ENCODE peak calls at places on chromosomes 3 and 15, in six cellular contexts. One of them, this sample, is unnamed.

GRCh38 chr3:38843898-38844297 is 27.9 kb upstream of the SCN10A start:
- DNase-seq in IMR-90: peak; percentile 70
- DNase-seq in A549: peak; percentile 46
- DNase-seq in GM12878: no peak
- DNase-seq in HepG2: peak; percentile 34
- DNase-seq in K562: peak; percentile 57
- DNase-seq in this sample: peak; percentile 27

GRCh38 chr3:29281265-29282228 is 676 bp downstream of the RBMS3 start:
- DNase-seq in IMR-90: peak; percentile 59
- DNase-seq in HepG2: no peak
- DNase-seq in K562: no peak
- DNase-seq in A549: peak; percentile 31
- DNase-seq in GM12878: peak; percentile 63
- DNase-seq in this sample: no peak

GRCh38 chr3:148646126-148646660 is 51.5 kb upstream of the AGTR1 start:
- DNase-seq in A549: no peak
- DNase-seq in K562: no peak
- DNase-seq in HepG2: no peak
- DNase-seq in IMR-90: peak; percentile 25
- DNase-seq in GM12878: no peak
- DNase-seq in this sample: no peak

GRCh38 chr3:81154611-81155143 is 606.8 kb downstream of the GBE1 start:
- DNase-seq in GM12878: no peak
- DNase-seq in A549: no peak
- DNase-seq in IMR-90: no peak
- DNase-seq in K562: no peak
- DNase-seq in HepG2: no peak
- DNase-seq in this sample: no peak

GRCh38 chr15:89723031-89723430 is 28.0 kb downstream of the MESP1 start:
- DNase-seq in GM12878: no peak
- DNase-seq in IMR-90: no peak
- DNase-seq in A549: no peak
- DNase-seq in HepG2: no peak
- DNase-seq in K562: no peak
- DNase-seq in this sample: no peak

GRCh38 chr3:155418426-155418825 is 124.9 kb upstream of the STRIT1 start:
- DNase-seq in A549: no peak
- DNase-seq in IMR-90: no peak
- DNase-seq in K562: no peak
- DNase-seq in HepG2: no peak
- DNase-seq in GM12878: no peak
- DNase-seq in this sample: no peak

GRCh38 chr15:34620122-34620521 is 36.7 kb upstream of the GOLGA8B start:
- DNase-seq in HepG2: no peak
- DNase-seq in A549: no peak
- DNase-seq in K562: no peak
- DNase-seq in GM12878: no peak
- DNase-seq in IMR-90: no peak
- DNase-seq in this sample: no peak

GRCh38 chr15:98718426-98719168 is 70.3 kb downstream of the IGF1R start:
- DNase-seq in K562: no peak
- DNase-seq in IMR-90: no peak
- DNase-seq in A549: no peak
- DNase-seq in GM12878: no peak
- DNase-seq in HepG2: no peak
- DNase-seq in this sample: no peak

GRCh38 chr15:96232335-96232734 is 98.2 kb upstream of the NR2F2 start:
- DNase-seq in HepG2: no peak
- DNase-seq in A549: no peak
- DNase-seq in IMR-90: no peak
- DNase-seq in GM12878: no peak
- DNase-seq in K562: no peak
- DNase-seq in this sample: no peak

GRCh38 chr3:150703756-150704344 is at the start of gene ERICH6:
- DNase-seq in K562: peak; percentile 86
- DNase-seq in HepG2: peak; percentile 81
- DNase-seq in A549: peak; percentile 92
- DNase-seq in GM12878: peak; percentile 55
- DNase-seq in IMR-90: peak; percentile 85
- DNase-seq in this sample: peak; percentile 92

GRCh38 chr3:19428729-19429128 is 280.4 kb downstream of the KCNH8 start:
- DNase-seq in IMR-90: no peak
- DNase-seq in GM12878: no peak
- DNase-seq in A549: no peak
- DNase-seq in HepG2: no peak
- DNase-seq in K562: no peak
- DNase-seq in this sample: no peak

GRCh38 chr3:149736180-149737100 is 15.8 kb downstream of the COMMD2 start:
- DNase-seq in IMR-90: peak; percentile 42
- DNase-seq in GM12878: no peak
- DNase-seq in A549: peak; percentile 25
- DNase-seq in HepG2: peak; percentile 67
- DNase-seq in K562: no peak
- DNase-seq in this sample: no peak

GRCh38 chr15:35168464-35168863 is 83.4 kb upstream of the NANOGP8 start:
- DNase-seq in GM12878: no peak
- DNase-seq in K562: peak; percentile 49
- DNase-seq in A549: no peak
- DNase-seq in HepG2: no peak
- DNase-seq in IMR-90: peak; percentile 90
- DNase-seq in this sample: no peak

GRCh38 chr3:114504941-114505632 is 211.3 kb downstream of the TIGIT start:
- DNase-seq in HepG2: no peak
- DNase-seq in K562: no peak
- DNase-seq in IMR-90: peak; percentile 20
- DNase-seq in GM12878: no peak
- DNase-seq in A549: no peak
- DNase-seq in this sample: no peak

GRCh38 chr15:71761649-71762048 is 48.7 kb upstream of the NR2E3 start:
- DNase-seq in IMR-90: peak; percentile 92
- DNase-seq in HepG2: peak; percentile 60
- DNase-seq in K562: no peak
- DNase-seq in A549: peak; percentile 83
- DNase-seq in GM12878: no peak
- DNase-seq in this sample: no peak

GRCh38 chr15:91200101-91200754 is 100.2 kb downstream of the SV2B start:
- DNase-seq in A549: no peak
- DNase-seq in HepG2: no peak
- DNase-seq in K562: no peak
- DNase-seq in IMR-90: no peak
- DNase-seq in GM12878: no peak
- DNase-seq in this sample: no peak

GRCh38 chr3:97949110-97949485 is 23.1 kb downstream of the RIOX2 start:
- DNase-seq in IMR-90: no peak
- DNase-seq in A549: no peak
- DNase-seq in GM12878: no peak
- DNase-seq in HepG2: no peak
- DNase-seq in K562: no peak
- DNase-seq in this sample: no peak

GRCh38 chr3:168102735-168103410 is 7.1 kb upstream of the GOLIM4 start:
- DNase-seq in K562: no peak
- DNase-seq in A549: no peak
- DNase-seq in GM12878: no peak
- DNase-seq in IMR-90: no peak
- DNase-seq in HepG2: no peak
- DNase-seq in this sample: no peak

GRCh38 chr3:101117473-101117872 is 124.3 kb upstream of the ABI3BP start:
- DNase-seq in HepG2: no peak
- DNase-seq in IMR-90: no peak
- DNase-seq in A549: no peak
- DNase-seq in K562: no peak
- DNase-seq in GM12878: no peak
- DNase-seq in this sample: no peak

GRCh38 chr3:33993631-33994030 is 195.2 kb downstream of the PDCD6IP start:
- DNase-seq in HepG2: no peak
- DNase-seq in K562: no peak
- DNase-seq in GM12878: no peak
- DNase-seq in A549: no peak
- DNase-seq in IMR-90: peak; percentile 47
- DNase-seq in this sample: no peak

GRCh38 chr15:31267161-31268107 is 59.2 kb upstream of the KLF13 start:
- DNase-seq in IMR-90: no peak
- DNase-seq in HepG2: no peak
- DNase-seq in K562: no peak
- DNase-seq in GM12878: no peak
- DNase-seq in A549: no peak
- DNase-seq in this sample: no peak

GRCh38 chr3:134313839-134314587 is 60.2 kb downstream of the AMOTL2 start:
- DNase-seq in GM12878: no peak
- DNase-seq in A549: no peak
- DNase-seq in K562: no peak
- DNase-seq in HepG2: peak; percentile 27
- DNase-seq in IMR-90: no peak
- DNase-seq in this sample: no peak

GRCh38 chr3:195582947-195583346 is 793 bp downstream of the APOD start:
- DNase-seq in A549: peak; percentile 25
- DNase-seq in HepG2: peak; percentile 24
- DNase-seq in IMR-90: no peak
- DNase-seq in K562: peak; percentile 50
- DNase-seq in GM12878: no peak
- DNase-seq in this sample: no peak
- TF ChIP-seq BHLHE40 in A549: no peak
- TF ChIP-seq BHLHE40 in HepG2: no peak
- TF ChIP-seq BHLHE40 in IMR-90: no peak
- TF ChIP-seq BHLHE40 in K562: no peak
- TF ChIP-seq BHLHE40 in GM12878: no peak
- TF ChIP-seq BHLHE40 in this sample: no peak

GRCh38 chr3:42906085-42906904 is at the start of gene ZNF662:
- DNase-seq in K562: no peak
- DNase-seq in HepG2: no peak
- DNase-seq in IMR-90: no peak
- DNase-seq in A549: no peak
- DNase-seq in GM12878: no peak
- DNase-seq in this sample: no peak
- TF ChIP-seq BHLHE40 in K562: no peak
- TF ChIP-seq BHLHE40 in HepG2: no peak
- TF ChIP-seq BHLHE40 in IMR-90: no peak
- TF ChIP-seq BHLHE40 in A549: no peak
- TF ChIP-seq BHLHE40 in GM12878: no peak
- TF ChIP-seq BHLHE40 in this sample: no peak

DNA sequence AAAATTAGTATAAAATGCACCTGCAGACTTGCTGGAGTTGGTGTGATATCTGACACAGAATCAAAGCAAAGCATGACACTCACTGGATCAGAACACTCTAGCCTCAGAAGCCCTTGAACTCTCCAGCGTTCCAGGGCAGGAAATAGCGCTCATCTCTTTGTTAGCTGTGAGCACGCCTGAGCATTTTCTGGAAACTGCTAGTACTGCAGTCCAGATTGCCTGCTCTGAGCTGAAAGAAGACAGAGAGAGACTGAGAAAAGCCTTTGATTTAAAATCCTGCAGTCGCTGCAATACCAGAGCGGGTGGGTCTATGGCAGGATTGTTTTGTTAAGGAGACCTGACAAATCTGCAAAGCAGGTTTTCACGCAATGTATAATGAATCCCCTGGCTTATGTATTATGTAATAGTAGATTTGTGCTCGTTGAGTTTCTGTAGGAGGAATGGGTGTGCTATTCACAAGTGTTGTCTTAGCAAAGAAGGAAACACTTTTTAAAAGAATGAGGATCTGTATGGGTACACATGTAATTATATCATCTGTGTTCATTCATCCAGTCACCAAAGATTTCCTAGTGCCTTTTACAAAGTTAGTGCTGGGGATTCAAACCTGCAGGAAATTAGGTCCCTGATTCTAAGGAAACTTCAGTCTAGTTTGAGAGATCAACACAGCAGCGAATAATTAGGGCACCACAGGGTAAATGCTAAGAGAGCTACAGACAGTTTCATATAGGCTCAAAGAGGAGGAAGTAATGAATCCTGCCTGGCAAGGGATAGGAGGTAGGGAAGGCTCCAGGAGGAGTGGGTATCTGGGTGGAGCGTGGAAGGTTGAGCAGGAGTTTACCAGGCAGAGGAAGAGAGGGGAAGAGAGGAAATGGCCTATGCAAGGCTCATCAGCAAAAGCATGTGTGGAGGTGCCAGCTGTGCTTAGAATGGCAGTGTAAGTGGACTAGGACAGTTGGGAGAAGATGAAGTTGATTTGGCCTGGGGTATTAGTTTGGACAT is 26.1 kb upstream of the MGLL start:
- DNase-seq in HepG2: no peak
- DNase-seq in A549: no peak
- DNase-seq in IMR-90: peak; percentile 18
- DNase-seq in GM12878: no peak
- DNase-seq in K562: no peak
- DNase-seq in this sample: no peak
- TF ChIP-seq BHLHE40 in HepG2: no peak
- TF ChIP-seq BHLHE40 in A549: no peak
- TF ChIP-seq BHLHE40 in IMR-90: no peak
- TF ChIP-seq BHLHE40 in GM12878: no peak
- TF ChIP-seq BHLHE40 in K562: no peak
- TF ChIP-seq BHLHE40 in this sample: no peak

GRCh38 chr3:73351423-73352071 is 273.2 kb downstream of the PDZRN3 start:
- DNase-seq in K562: no peak
- DNase-seq in A549: no peak
- DNase-seq in IMR-90: no peak
- DNase-seq in HepG2: no peak
- DNase-seq in GM12878: no peak
- DNase-seq in this sample: no peak
- TF ChIP-seq BHLHE40 in K562: no peak
- TF ChIP-seq BHLHE40 in A549: no peak
- TF ChIP-seq BHLHE40 in IMR-90: no peak
- TF ChIP-seq BHLHE40 in HepG2: no peak
- TF ChIP-seq BHLHE40 in GM12878: no peak
- TF ChIP-seq BHLHE40 in this sample: no peak

GRCh38 chr3:4999626-5000184 is 20.5 kb downstream of the BHLHE40 start:
- DNase-seq in IMR-90: no peak
- DNase-seq in GM12878: no peak
- DNase-seq in HepG2: no peak
- DNase-seq in K562: peak; percentile 68
- DNase-seq in A549: no peak
- DNase-seq in this sample: no peak
- TF ChIP-seq BHLHE40 in IMR-90: no peak
- TF ChIP-seq BHLHE40 in GM12878: peak; percentile 40
- TF ChIP-seq BHLHE40 in HepG2: no peak
- TF ChIP-seq BHLHE40 in K562: peak; percentile 62
- TF ChIP-seq BHLHE40 in A549: no peak
- TF ChIP-seq BHLHE40 in this sample: no peak

DNA sequence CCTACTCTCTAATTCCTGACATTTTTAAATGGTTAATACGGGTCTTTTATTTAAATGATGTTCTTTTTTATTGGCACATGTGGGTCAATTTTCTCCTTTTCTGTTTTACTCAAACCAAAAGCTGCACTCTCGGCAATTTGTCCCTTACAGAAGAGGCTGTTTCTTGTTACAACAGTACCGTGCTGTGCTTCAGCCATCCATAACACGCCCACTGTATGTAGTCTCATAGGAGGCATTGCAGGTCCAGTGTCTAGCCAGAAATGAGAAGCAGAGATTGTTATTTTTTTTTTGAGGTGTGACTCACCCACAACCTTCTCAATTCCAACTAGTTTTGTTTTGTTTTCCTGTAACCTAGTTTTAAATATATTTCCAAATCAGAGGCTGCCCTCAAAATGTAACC is 164.6 kb downstream of the GMNC start:
- DNase-seq in IMR-90: peak; percentile 59
- DNase-seq in GM12878: no peak
- DNase-seq in A549: no peak
- DNase-seq in HepG2: no peak
- DNase-seq in K562: no peak
- DNase-seq in this sample: no peak
- TF ChIP-seq BHLHE40 in IMR-90: no peak
- TF ChIP-seq BHLHE40 in GM12878: no peak
- TF ChIP-seq BHLHE40 in A549: no peak
- TF ChIP-seq BHLHE40 in HepG2: no peak
- TF ChIP-seq BHLHE40 in K562: no peak
- TF ChIP-seq BHLHE40 in this sample: no peak